ENCODE peak calls at places on chromosomes 13 and 19, in nine cellular contexts. One of them, this sample, is unnamed.

GRCh38 chr19:3443840-3444694 is 36.3 kb downstream of the SMIM24 start:
- DNase-seq in hepatocyte: peak
- DNase-seq in HCT116: no peak
- DNase-seq in GM23248: peak
- DNase-seq in OCI-LY7: no peak
- DNase-seq in GM23338: peak
- DNase-seq in SK-N-SH: peak
- DNase-seq in MM.1S: no peak
- DNase-seq in PC-3: no peak
- DNase-seq in this sample: peak

GRCh38 chr13:50910483-50910805 is 853 bp downstream of the RNASEH2B start:
- DNase-seq in HCT116: peak
- DNase-seq in GM23248: peak
- DNase-seq in PC-3: peak
- DNase-seq in hepatocyte: no peak
- DNase-seq in GM23338: peak
- DNase-seq in MM.1S: no peak
- DNase-seq in OCI-LY7: peak
- DNase-seq in SK-N-SH: peak
- DNase-seq in this sample: peak

GRCh38 chr13:27131202-27131623 is 40.4 kb downstream of the USP12 start:
- DNase-seq in OCI-LY7: no peak
- DNase-seq in PC-3: peak
- DNase-seq in GM23248: peak
- DNase-seq in SK-N-SH: no peak
- DNase-seq in MM.1S: peak
- DNase-seq in GM23338: peak
- DNase-seq in HCT116: peak
- DNase-seq in hepatocyte: peak
- DNase-seq in this sample: no peak

GRCh38 chr13:22563272-22563671 is 617.5 kb upstream of the SGCG start:
- DNase-seq in PC-3: no peak
- DNase-seq in OCI-LY7: no peak
- DNase-seq in GM23248: no peak
- DNase-seq in HCT116: no peak
- DNase-seq in MM.1S: no peak
- DNase-seq in GM23338: no peak
- DNase-seq in SK-N-SH: no peak
- DNase-seq in hepatocyte: no peak
- DNase-seq in this sample: no peak

GRCh38 chr13:99477493-99477892 is 23.8 kb upstream of the TM9SF2 start:
- DNase-seq in OCI-LY7: no peak
- DNase-seq in HCT116: no peak
- DNase-seq in GM23248: no peak
- DNase-seq in GM23338: peak
- DNase-seq in PC-3: no peak
- DNase-seq in SK-N-SH: no peak
- DNase-seq in MM.1S: no peak
- DNase-seq in hepatocyte: peak
- DNase-seq in this sample: no peak

GRCh38 chr19:47315125-47315821 is 5.6 kb downstream of the C5AR1 start:
- DNase-seq in GM23248: peak
- DNase-seq in HCT116: peak
- DNase-seq in PC-3: peak
- DNase-seq in SK-N-SH: no peak
- DNase-seq in MM.1S: peak
- DNase-seq in GM23338: peak
- DNase-seq in hepatocyte: peak
- DNase-seq in OCI-LY7: no peak
- DNase-seq in this sample: no peak

GRCh38 chr19:16259385-16260159 is 61.9 kb downstream of the AP1M1 start:
- DNase-seq in MM.1S: peak
- DNase-seq in hepatocyte: no peak
- DNase-seq in OCI-LY7: peak
- DNase-seq in GM23338: no peak
- DNase-seq in GM23248: no peak
- DNase-seq in PC-3: no peak
- DNase-seq in SK-N-SH: no peak
- DNase-seq in HCT116: no peak
- DNase-seq in this sample: no peak

GRCh38 chr13:108624108-108624507 is 5.3 kb upstream of the MYO16 start:
- DNase-seq in SK-N-SH: no peak
- DNase-seq in OCI-LY7: no peak
- DNase-seq in PC-3: no peak
- DNase-seq in GM23338: no peak
- DNase-seq in GM23248: no peak
- DNase-seq in MM.1S: no peak
- DNase-seq in hepatocyte: no peak
- DNase-seq in HCT116: no peak
- DNase-seq in this sample: no peak

GRCh38 chr19:46953955-46954501 is 65.6 kb upstream of the NPAS1 start:
- DNase-seq in SK-N-SH: no peak
- DNase-seq in HCT116: no peak
- DNase-seq in GM23248: no peak
- DNase-seq in hepatocyte: no peak
- DNase-seq in GM23338: no peak
- DNase-seq in MM.1S: peak
- DNase-seq in PC-3: no peak
- DNase-seq in OCI-LY7: no peak
- DNase-seq in this sample: no peak

GRCh38 chr13:49517461-49517860 is 21.7 kb downstream of the PHF11 start:
- DNase-seq in GM23248: no peak
- DNase-seq in MM.1S: no peak
- DNase-seq in GM23338: peak
- DNase-seq in OCI-LY7: peak
- DNase-seq in HCT116: no peak
- DNase-seq in SK-N-SH: no peak
- DNase-seq in PC-3: no peak
- DNase-seq in hepatocyte: peak
- DNase-seq in this sample: peak

GRCh38 chr19:12784871-12785430 is 6.3 kb upstream of the JUNB start:
- DNase-seq in PC-3: no peak
- DNase-seq in GM23248: peak
- DNase-seq in SK-N-SH: peak
- DNase-seq in OCI-LY7: no peak
- DNase-seq in GM23338: no peak
- DNase-seq in hepatocyte: no peak
- DNase-seq in MM.1S: no peak
- DNase-seq in HCT116: no peak
- DNase-seq in this sample: no peak

GRCh38 chr13:98442391-98443230 is 134.3 kb downstream of the STK24 start:
- DNase-seq in OCI-LY7: no peak
- DNase-seq in GM23248: no peak
- DNase-seq in MM.1S: no peak
- DNase-seq in HCT116: no peak
- DNase-seq in GM23338: no peak
- DNase-seq in SK-N-SH: no peak
- DNase-seq in PC-3: no peak
- DNase-seq in hepatocyte: no peak
- DNase-seq in this sample: no peak

GRCh38 chr13:98439896-98440295 is 137.0 kb downstream of the STK24 start:
- DNase-seq in GM23338: no peak
- DNase-seq in MM.1S: no peak
- DNase-seq in GM23248: no peak
- DNase-seq in OCI-LY7: no peak
- DNase-seq in HCT116: no peak
- DNase-seq in SK-N-SH: no peak
- DNase-seq in PC-3: no peak
- DNase-seq in hepatocyte: no peak
- DNase-seq in this sample: no peak

GRCh38 chr13:98440390-98441055 is 136.4 kb downstream of the STK24 start:
- DNase-seq in GM23248: no peak
- DNase-seq in HCT116: no peak
- DNase-seq in SK-N-SH: no peak
- DNase-seq in OCI-LY7: no peak
- DNase-seq in MM.1S: no peak
- DNase-seq in hepatocyte: no peak
- DNase-seq in PC-3: no peak
- DNase-seq in GM23338: no peak
- DNase-seq in this sample: no peak

GRCh38 chr13:98439136-98439828 is 137.6 kb downstream of the STK24 start:
- DNase-seq in SK-N-SH: no peak
- DNase-seq in MM.1S: peak
- DNase-seq in PC-3: no peak
- DNase-seq in hepatocyte: no peak
- DNase-seq in GM23338: no peak
- DNase-seq in HCT116: no peak
- DNase-seq in GM23248: no peak
- DNase-seq in OCI-LY7: no peak
- DNase-seq in this sample: no peak

DNA sequence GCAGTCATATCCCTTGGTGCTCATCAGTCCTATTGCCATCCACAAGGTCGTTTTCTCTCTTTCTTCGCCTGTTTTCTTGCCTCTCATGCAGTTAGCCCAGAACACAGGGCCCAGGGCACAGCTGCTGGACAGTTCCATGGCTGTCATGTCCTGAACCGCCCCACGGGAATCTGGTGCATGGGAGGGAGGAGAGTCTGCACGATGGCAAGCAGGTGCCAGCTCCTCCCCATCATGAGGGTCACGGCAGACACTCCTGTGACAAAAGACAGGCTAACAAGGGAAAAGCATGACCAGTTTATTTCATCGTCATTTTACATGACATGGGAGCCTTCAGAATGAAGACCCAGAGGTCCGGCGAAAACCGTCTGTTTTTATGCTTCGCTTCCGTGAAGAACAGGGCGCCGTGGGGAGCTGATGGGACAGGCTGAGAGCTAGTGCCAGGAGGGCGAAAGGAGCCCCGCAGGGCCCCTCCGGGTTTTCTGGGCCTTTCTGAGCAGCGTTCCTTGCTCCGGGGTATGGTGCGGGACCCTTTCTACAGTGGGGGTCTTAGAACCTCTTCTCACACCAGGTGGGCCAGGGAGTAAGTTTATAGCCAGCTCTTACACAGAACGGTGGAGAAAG is 135.7 kb downstream of the STK24 start:
- DNase-seq in SK-N-SH: no peak
- DNase-seq in GM23338: no peak
- DNase-seq in GM23248: no peak
- DNase-seq in OCI-LY7: no peak
- DNase-seq in hepatocyte: no peak
- DNase-seq in MM.1S: no peak
- DNase-seq in HCT116: no peak
- DNase-seq in PC-3: no peak
- DNase-seq in this sample: no peak
- TF ChIP-seq EZH2phosphoT487 in SK-N-SH: no peak
- TF ChIP-seq EZH2phosphoT487 in GM23338: no peak
- TF ChIP-seq EZH2phosphoT487 in GM23248: no peak
- TF ChIP-seq EZH2phosphoT487 in OCI-LY7: no peak
- TF ChIP-seq EZH2phosphoT487 in hepatocyte: no peak
- TF ChIP-seq EZH2phosphoT487 in MM.1S: no peak
- TF ChIP-seq EZH2phosphoT487 in HCT116: no peak
- TF ChIP-seq EZH2phosphoT487 in PC-3: no peak
- TF ChIP-seq EZH2phosphoT487 in this sample: no peak

GRCh38 chr13:32824671-32825070 is 191.6 kb upstream of the KL start:
- DNase-seq in PC-3: peak
- DNase-seq in MM.1S: no peak
- DNase-seq in SK-N-SH: no peak
- DNase-seq in GM23338: peak
- DNase-seq in hepatocyte: peak
- DNase-seq in HCT116: peak
- DNase-seq in GM23248: peak
- DNase-seq in OCI-LY7: no peak
- DNase-seq in this sample: peak
- TF ChIP-seq EZH2phosphoT487 in PC-3: no peak
- TF ChIP-seq EZH2phosphoT487 in MM.1S: no peak
- TF ChIP-seq EZH2phosphoT487 in SK-N-SH: no peak
- TF ChIP-seq EZH2phosphoT487 in GM23338: no peak
- TF ChIP-seq EZH2phosphoT487 in hepatocyte: no peak
- TF ChIP-seq EZH2phosphoT487 in HCT116: no peak
- TF ChIP-seq EZH2phosphoT487 in GM23248: no peak
- TF ChIP-seq EZH2phosphoT487 in OCI-LY7: no peak
- TF ChIP-seq EZH2phosphoT487 in this sample: no peak

DNA sequence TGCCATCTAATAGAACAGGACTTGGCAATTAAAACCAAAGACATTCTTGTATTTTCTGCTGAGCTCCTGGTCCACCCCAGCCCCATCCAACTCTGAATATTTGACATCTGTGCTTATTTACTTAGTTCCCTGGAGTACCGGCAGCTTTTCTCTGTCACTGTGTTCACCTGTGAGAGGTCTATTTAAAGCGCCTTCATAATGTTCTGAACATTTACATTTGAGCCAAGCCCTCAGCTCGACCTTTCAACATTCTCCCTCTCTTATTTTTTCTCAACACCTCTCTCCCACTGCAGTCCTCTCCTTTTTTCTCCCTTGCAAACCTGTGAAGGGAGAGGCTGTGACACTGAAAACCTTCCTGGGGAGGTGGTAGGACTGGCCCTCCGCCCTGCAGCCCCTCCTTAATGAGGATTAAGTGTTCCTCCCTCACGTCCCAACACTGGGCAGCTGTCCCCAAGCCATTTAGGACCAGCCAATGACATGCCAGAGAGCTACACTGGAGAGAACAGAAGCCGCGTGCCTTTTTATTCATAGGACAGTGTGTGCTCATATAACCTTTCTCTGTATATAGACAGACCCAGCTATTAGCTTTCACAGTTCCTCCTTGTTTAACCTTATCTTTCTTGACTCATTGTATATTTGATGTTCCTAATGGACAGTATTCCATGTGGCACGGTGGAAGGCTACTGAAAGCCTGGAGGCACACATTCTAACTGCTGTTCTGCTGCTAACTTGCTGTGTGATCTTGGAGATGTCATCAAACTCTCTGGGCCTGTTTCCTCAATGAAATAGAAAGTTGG is 134.8 kb downstream of the NUFIP1 start:
- DNase-seq in PC-3: no peak
- DNase-seq in HCT116: no peak
- DNase-seq in hepatocyte: peak
- DNase-seq in SK-N-SH: no peak
- DNase-seq in OCI-LY7: no peak
- DNase-seq in MM.1S: no peak
- DNase-seq in GM23248: no peak
- DNase-seq in GM23338: no peak
- DNase-seq in this sample: peak
- TF ChIP-seq EZH2phosphoT487 in PC-3: no peak
- TF ChIP-seq EZH2phosphoT487 in HCT116: no peak
- TF ChIP-seq EZH2phosphoT487 in hepatocyte: no peak
- TF ChIP-seq EZH2phosphoT487 in SK-N-SH: no peak
- TF ChIP-seq EZH2phosphoT487 in OCI-LY7: no peak
- TF ChIP-seq EZH2phosphoT487 in MM.1S: no peak
- TF ChIP-seq EZH2phosphoT487 in GM23248: no peak
- TF ChIP-seq EZH2phosphoT487 in GM23338: no peak
- TF ChIP-seq EZH2phosphoT487 in this sample: no peak

DNA sequence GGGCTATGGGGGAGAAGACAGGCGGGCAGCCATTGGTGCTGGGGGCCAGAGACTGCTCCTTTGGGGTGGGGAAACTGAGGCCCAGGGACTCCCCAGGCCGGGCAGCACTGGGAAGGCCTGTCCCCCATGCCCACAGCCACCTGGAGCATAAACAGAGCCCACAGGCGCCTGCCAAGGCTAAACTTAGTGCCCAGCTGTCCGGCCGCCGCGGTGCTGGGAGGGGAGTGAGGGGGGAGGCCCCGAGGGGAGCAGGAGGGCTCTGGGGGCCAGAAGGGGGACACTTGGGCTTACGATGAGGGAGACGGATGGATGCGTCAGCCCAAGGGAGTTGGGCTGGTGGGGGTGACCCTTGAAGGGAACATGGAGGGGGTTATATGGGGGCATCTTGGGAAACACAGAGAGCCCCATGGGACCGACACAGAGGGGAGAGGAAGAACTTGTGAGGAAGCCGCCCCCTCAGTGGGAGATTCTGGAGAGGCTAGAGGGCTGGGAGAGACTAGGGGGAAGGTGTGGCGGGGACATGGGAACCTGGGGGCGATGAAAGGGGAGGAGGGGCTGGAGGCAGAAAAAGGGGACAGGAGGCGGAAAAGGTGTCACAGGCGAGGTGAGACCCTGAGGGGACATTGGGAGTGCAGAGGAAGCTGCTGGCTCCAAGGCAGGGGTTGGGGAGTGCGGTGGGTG is 2.2 kb downstream of the CERS1 start:
- DNase-seq in GM23248: no peak
- DNase-seq in HCT116: no peak
- DNase-seq in OCI-LY7: no peak
- DNase-seq in PC-3: no peak
- DNase-seq in hepatocyte: no peak
- DNase-seq in SK-N-SH: peak
- DNase-seq in GM23338: no peak
- DNase-seq in MM.1S: no peak
- DNase-seq in this sample: no peak
- TF ChIP-seq EZH2phosphoT487 in GM23248: no peak
- TF ChIP-seq EZH2phosphoT487 in HCT116: no peak
- TF ChIP-seq EZH2phosphoT487 in OCI-LY7: no peak
- TF ChIP-seq EZH2phosphoT487 in PC-3: no peak
- TF ChIP-seq EZH2phosphoT487 in hepatocyte: no peak
- TF ChIP-seq EZH2phosphoT487 in SK-N-SH: no peak
- TF ChIP-seq EZH2phosphoT487 in GM23338: no peak
- TF ChIP-seq EZH2phosphoT487 in MM.1S: no peak
- TF ChIP-seq EZH2phosphoT487 in this sample: no peak